ENCODE peak calls at places on chromosomes 3 and 15, in nine cellular contexts. D is colonic mucosa, S is caudate nucleus, R is thoracic aorta, F is IMR-90, H is astrocyte, V is PC-9, O is right lobe of liver, U is vagina. J is an unnamed sample.

GRCh38 chr15:48427960-48428547 is 96.8 kb downstream of the DUT start:
- DNase-seq in D (no peak), S (no peak), R (no peak), F (peak), H (peak), V (no peak), O (no peak), U (no peak), J (no peak)

GRCh38 chr15:28105224-28105791 is 6.2 kb upstream of the OCA2 start:
- DNase-seq in D (no peak), S (no peak), R (no peak), F (no peak), H (no peak), V (no peak), O (no peak), U (no peak), J (no peak)

GRCh38 chr15:26531489-26531888 is 241.4 kb downstream of the GABRB3 start:
- DNase-seq in D (no peak), S (no peak), R (no peak), F (no peak), H (no peak), V (no peak), O (no peak), U (no peak), J (no peak)

GRCh38 chr3:141386611-141387110 is 18.4 kb downstream of the ZBTB38 start:
- DNase-seq in D (no peak), S (peak), R (no peak), F (peak), H (no peak), V (no peak), O (no peak), U (no peak), J (peak)

GRCh38 chr15:90870354-90871096 is 2.1 kb downstream of the FURIN start:
- DNase-seq in D (peak), S (no peak), R (no peak), F (no peak), H (peak), V (no peak), O (no peak), U (no peak), J (peak)

GRCh38 chr3:151593923-151594322 is 133.1 kb upstream of the IGSF10 start:
- DNase-seq in D (no peak), S (no peak), R (no peak), F (no peak), H (peak), V (no peak), O (no peak), U (no peak), J (no peak)

GRCh38 chr3:47614788-47615187 is 36.1 kb upstream of the CSPG5 start:
- DNase-seq in D (no peak), S (no peak), R (no peak), F (no peak), H (no peak), V (no peak), O (no peak), U (no peak), J (no peak)

GRCh38 chr3:128273116-128273840 is 120.0 kb downstream of the EEFSEC start:
- DNase-seq in D (no peak), S (no peak), R (no peak), F (no peak), H (no peak), V (no peak), O (no peak), U (peak), J (no peak)

GRCh38 chr3:46089237-46090011 is 62.1 kb upstream of the XCR1 start:
- DNase-seq in D (peak), S (peak), R (peak), F (peak), H (peak), V (peak), O (peak), U (no peak), J (peak)

GRCh38 chr3:112092439-112093179 is 6.4 kb downstream of the C3orf52 start:
- DNase-seq in D (peak), S (no peak), R (no peak), F (peak), H (peak), V (no peak), O (no peak), U (no peak), J (no peak)

GRCh38 chr15:43792761-43793493 is 807 bp downstream of the SERF2 start:
- DNase-seq in D (peak), S (no peak), R (no peak), F (peak), H (no peak), V (no peak), O (peak), U (no peak), J (no peak)

GRCh38 chr15:64774556-64775523 is 549 bp downstream of the RBPMS2 start:
- DNase-seq in D (no peak), S (no peak), R (no peak), F (no peak), H (no peak), V (peak), O (peak), U (no peak), J (no peak)

GRCh38 chr15:51970132-51970817 is 1.3 kb downstream of the LEO1 start:
- DNase-seq in D (no peak), S (no peak), R (no peak), F (no peak), H (no peak), V (no peak), O (no peak), U (no peak), J (no peak)

GRCh38 chr3:174531262-174531982 is 327.7 kb upstream of the NAALADL2 start:
- DNase-seq in D (no peak), S (no peak), R (no peak), F (no peak), H (no peak), V (no peak), O (no peak), U (no peak), J (no peak)

GRCh38 chr15:77419050-77419835 is 661 bp downstream of the PEAK1 start:
- DNase-seq in D (peak), S (peak), R (no peak), F (peak), H (peak), V (peak), O (peak), U (no peak), J (peak)

GRCh38 chr15:28017423-28017924 is 81.6 kb downstream of the OCA2 start:
- DNase-seq in D (peak), S (no peak), R (no peak), F (no peak), H (no peak), V (no peak), O (peak), U (peak), J (no peak)

GRCh38 chr3:140771030-140771677 is 93.3 kb downstream of the TRIM42 start:
- DNase-seq in D (no peak), S (no peak), R (no peak), F (no peak), H (no peak), V (no peak), O (no peak), U (no peak), J (no peak)

GRCh38 chr15:77907824-77908751 is 169.4 kb downstream of the TBC1D2B start:
- DNase-seq in D (peak), S (no peak), R (no peak), F (peak), H (peak), V (peak), O (peak), U (peak), J (no peak)

GRCh38 chr15:67093146-67093874 is 27.9 kb downstream of the SMAD3 start:
- DNase-seq in D (no peak), S (no peak), R (no peak), F (no peak), H (no peak), V (no peak), O (no peak), U (no peak), J (peak)

GRCh38 chr15:99906793-99907192 is 173.6 kb upstream of the LYSMD4 start:
- DNase-seq in D (no peak), S (no peak), R (no peak), F (no peak), H (no peak), V (no peak), O (no peak), U (no peak), J (no peak)

GRCh38 chr15:59168536-59168935 is 38.1 kb upstream of the LDHAL6B start:
- DNase-seq in D (no peak), S (no peak), R (no peak), F (peak), H (peak), V (no peak), O (no peak), U (no peak), J (no peak)

GRCh38 chr15:64246364-64247189 is 83.8 kb upstream of the PPIB start:
- DNase-seq in D (no peak), S (no peak), R (no peak), F (peak), H (peak), V (peak), O (no peak), U (no peak), J (no peak)

GRCh38 chr15:87877114-87877810 is 379.3 kb downstream of the NTRK3 start:
- DNase-seq in D (no peak), S (no peak), R (no peak), F (peak), H (peak), V (no peak), O (no peak), U (no peak), J (no peak)

GRCh38 chr15:96350321-96350720 is 19.8 kb downstream of the NR2F2 start:
- DNase-seq in D (peak), S (no peak), R (no peak), F (no peak), H (no peak), V (no peak), O (no peak), U (no peak), J (no peak)

GRCh38 chr15:96352594-96353377 is 22.3 kb downstream of the NR2F2 start:
- DNase-seq in D (no peak), S (no peak), R (no peak), F (peak), H (peak), V (no peak), O (no peak), U (no peak), J (no peak)

GRCh38 chr15:96349933-96350292 is 19.4 kb downstream of the NR2F2 start:
- DNase-seq in D (peak), S (no peak), R (no peak), F (no peak), H (no peak), V (no peak), O (no peak), U (no peak), J (no peak)

GRCh38 chr15:96351801-96352593 is 21.5 kb downstream of the NR2F2 start:
- DNase-seq in D (no peak), S (no peak), R (no peak), F (no peak), H (no peak), V (no peak), O (peak), U (no peak), J (no peak)

DNA sequence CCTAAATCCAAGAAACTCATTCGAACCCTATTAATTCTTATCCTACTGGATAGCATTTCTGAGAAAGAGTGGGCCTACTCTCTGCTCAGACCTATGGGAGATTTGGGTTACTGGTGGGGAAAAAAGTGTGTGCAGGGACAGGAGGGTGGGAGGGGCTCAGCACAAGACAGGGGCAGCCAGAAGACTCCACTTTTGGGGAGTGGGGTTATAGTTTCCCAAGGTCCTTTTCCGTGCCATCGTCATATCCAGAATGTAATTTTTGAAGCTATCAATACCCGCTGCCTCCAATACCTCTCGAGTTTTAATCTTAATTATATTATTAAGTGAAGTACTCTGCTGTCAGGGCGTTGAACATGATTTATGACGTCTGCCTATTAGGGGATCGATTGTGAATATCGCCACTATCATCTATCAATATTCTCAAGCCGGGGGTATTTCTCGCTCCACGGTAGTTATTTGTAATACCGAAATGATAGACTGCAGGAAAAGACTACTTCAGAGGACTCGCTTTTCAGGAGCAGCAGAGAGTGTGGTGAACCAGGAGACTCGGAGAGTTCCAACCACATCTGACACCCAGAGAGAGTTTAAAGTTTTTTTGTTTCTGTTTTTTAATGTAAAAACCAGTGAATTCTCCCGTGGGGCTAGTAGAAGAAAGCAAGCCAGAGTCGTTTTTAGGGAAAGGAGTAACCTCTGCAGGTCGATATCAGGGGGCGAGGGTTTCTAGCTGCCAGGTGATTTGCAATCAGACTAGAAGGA is 20.6 kb downstream of the NR2F2 start:
- DNase-seq in D (no peak), S (no peak), R (no peak), F (no peak), H (no peak), V (no peak), O (no peak), U (no peak), J (no peak)
- H3K27ac ChIP-seq in D (no peak), S (no peak), R (no peak), F (no peak), H (peak), V (no peak), O (peak), U (peak), J (no peak)

GRCh38 chr3:172147113-172147818 is 107.9 kb downstream of the FNDC3B start:
- DNase-seq in D (no peak), S (no peak), R (no peak), F (no peak), H (no peak), V (no peak), O (no peak), U (no peak), J (no peak)
- H3K27ac ChIP-seq in D (no peak), S (no peak), R (no peak), F (no peak), H (no peak), V (peak), O (no peak), U (no peak), J (no peak)

GRCh38 chr3:51968175-51968681 is 974 bp upstream of the PCBP4 start:
- DNase-seq in D (no peak), S (peak), R (no peak), F (peak), H (no peak), V (no peak), O (no peak), U (no peak), J (no peak)

GRCh38 chr3:51967384-51968174 is at the start of gene PCBP4:
- DNase-seq in D (peak), S (peak), R (no peak), F (peak), H (no peak), V (peak), O (peak), U (no peak), J (peak)

GRCh38 chr3:51966941-51967383 is 292 bp downstream of the PCBP4 start:
- DNase-seq in D (no peak), S (no peak), R (no peak), F (no peak), H (no peak), V (no peak), O (no peak), U (no peak), J (no peak)

GRCh38 chr3:51966016-51966415 is 1.2 kb downstream of the PCBP4 start:
- DNase-seq in D (no peak), S (peak), R (no peak), F (no peak), H (no peak), V (no peak), O (no peak), U (no peak), J (no peak)

DNA sequence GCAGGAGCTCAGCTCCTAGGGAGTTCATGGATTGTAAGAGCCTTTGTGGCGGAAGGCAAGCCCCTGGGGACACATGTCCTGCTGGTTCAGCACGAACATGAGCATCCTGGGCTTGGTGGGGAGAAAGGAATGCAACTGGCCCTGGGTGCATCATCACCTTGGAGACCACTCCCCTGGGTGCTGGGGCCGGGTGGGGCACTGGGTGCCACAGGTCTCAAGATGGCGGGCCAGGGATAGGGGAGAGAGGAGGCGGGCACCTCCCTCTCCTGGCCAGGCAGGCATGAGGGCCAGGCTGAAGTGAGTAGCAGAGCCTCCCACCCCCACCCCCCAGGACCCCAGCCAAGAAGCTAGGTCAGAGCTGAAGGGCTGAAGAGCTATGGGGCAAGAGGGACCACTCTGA is 768 bp downstream of the PCBP4 start:
- DNase-seq in D (no peak), S (peak), R (no peak), F (no peak), H (no peak), V (no peak), O (no peak), U (no peak), J (no peak)
- H3K27ac ChIP-seq in D (no peak), S (peak), R (peak), F (peak), H (no peak), V (no peak), O (no peak), U (peak), J (peak)

GRCh38 chr3:31364711-31365110 is 168.0 kb upstream of the STT3B start:
- DNase-seq in D (no peak), S (no peak), R (no peak), F (peak), H (peak), V (no peak), O (no peak), U (no peak), J (no peak)

GRCh38 chr3:31370093-31370666 is 162.5 kb upstream of the STT3B start:
- DNase-seq in D (no peak), S (no peak), R (no peak), F (peak), H (no peak), V (no peak), O (no peak), U (no peak), J (no peak)

GRCh38 chr3:31369637-31370036 is 163.1 kb upstream of the STT3B start:
- DNase-seq in D (no peak), S (no peak), R (no peak), F (peak), H (peak), V (no peak), O (no peak), U (no peak), J (no peak)

GRCh38 chr3:31371464-31371863 is 161.3 kb upstream of the STT3B start:
- DNase-seq in D (no peak), S (no peak), R (no peak), F (no peak), H (peak), V (no peak), O (no peak), U (no peak), J (no peak)

GRCh38 chr3:31370681-31371080 is 162.0 kb upstream of the STT3B start:
- DNase-seq in D (no peak), S (no peak), R (no peak), F (no peak), H (no peak), V (no peak), O (no peak), U (no peak), J (no peak)
- H3K27ac ChIP-seq in D (peak), S (no peak), R (no peak), F (no peak), H (no peak), V (peak), O (no peak), U (no peak), J (no peak)

GRCh38 chr3:158434412-158435038 is 136.5 kb upstream of the MLF1 start:
- DNase-seq in D (peak), S (no peak), R (peak), F (peak), H (peak), V (peak), O (peak), U (no peak), J (peak)
- H3K27ac ChIP-seq in D (no peak), S (no peak), R (no peak), F (no peak), H (no peak), V (no peak), O (no peak), U (no peak), J (no peak)

J was measured in substantia nigra.